ENCODE peak calls at places on chromosomes 11 and 22, in seven cellular contexts. L is ELF-1; M is germinal center; R is RWPE1; O is fibroblast of lung; K is mesendoderm; F is activated T-helper 1 cell treated with anti-CD3 and anti-CD28 coated beads, Interleukin-12 subunit alpha, Interleukin-12 subunit beta, Interleukin-2, Interleukin-4 antibody, amounts not matched to agents 30 ng/mL and 10 ng/mL and 1 ng/mL, durations not matched to agents 14 hours and 24 hours and 36 hours. J is an unnamed sample.

GRCh38 chr22:50220603-50221409 is 20.0 kb downstream of the SELENOO start:
- DNase-seq in F (no peak), K (no peak), L (no peak), O (no peak), R (no peak), M (no peak), J (no peak)

GRCh38 chr11:134266841-134267251 is 9.3 kb upstream of the GLB1L3 start:
- DNase-seq in O (peak), R (peak), M (no peak), L (no peak), F (no peak), K (peak), J (no peak)

GRCh38 chr11:106706355-106706754 is 311.9 kb downstream of the GUCY1A2 start:
- DNase-seq in K (no peak), L (no peak), R (peak), F (no peak), M (no peak), O (peak), J (peak)

GRCh38 chr22:45738206-45738605 is 66.6 kb downstream of the ATXN10 start:
- DNase-seq in K (no peak), M (no peak), R (no peak), O (no peak), F (no peak), L (no peak), J (no peak)

GRCh38 chr11:121650520-121651266 is 197.9 kb upstream of the SORL1-AS1 start:
- DNase-seq in O (no peak), M (no peak), K (no peak), F (no peak), L (no peak), R (no peak), J (no peak)

GRCh38 chr11:107549253-107549953 is 16.1 kb downstream of the ALKBH8 start:
- DNase-seq in F (no peak), L (no peak), K (peak), O (no peak), M (peak), R (peak), J (peak)

GRCh38 chr11:75456596-75456995 is 23.6 kb upstream of the KLHL35 start:
- DNase-seq in L (no peak), R (no peak), K (no peak), O (no peak), F (no peak), M (no peak), J (no peak)

GRCh38 chr11:40094954-40095353 is 1364.5 kb downstream of the LRRC4C start:
- DNase-seq in F (no peak), K (no peak), O (no peak), M (no peak), L (no peak), R (no peak), J (no peak)

GRCh38 chr11:3180869-3181268 is 15.8 kb upstream of the OSBPL5 start:
- DNase-seq in K (no peak), O (no peak), R (no peak), M (no peak), F (no peak), L (no peak), J (no peak)

GRCh38 chr22:28019360-28019759 is 100.3 kb upstream of the PITPNB start:
- DNase-seq in K (no peak), M (no peak), F (no peak), O (peak), L (no peak), R (no peak), J (no peak)

GRCh38 chr11:33214187-33214586 is 43.0 kb upstream of the HIPK3 start:
- DNase-seq in L (no peak), M (no peak), F (no peak), R (no peak), O (peak), K (no peak), J (no peak)

GRCh38 chr11:843818-844692 is 1.4 kb downstream of the TSPAN4 start:
- DNase-seq in M (no peak), R (peak), K (peak), F (no peak), L (peak), O (peak), J (peak)

GRCh38 chr11:26950260-26950719 is 43.6 kb upstream of the FIBIN start:
- DNase-seq in M (no peak), F (no peak), L (no peak), O (peak), K (no peak), R (no peak), J (no peak)

GRCh38 chr22:42780070-42780540 is 59.4 kb upstream of the A4GALT start:
- DNase-seq in F (peak), O (peak), M (peak), R (peak), L (peak), K (peak), J (peak)

GRCh38 chr11:63937713-63938480 is 905 bp upstream of the NAA40 start:
- DNase-seq in K (peak), F (no peak), R (peak), O (no peak), L (peak), M (peak), J (peak)

GRCh38 chr11:94740975-94741707 is 27.0 kb upstream of the AMOTL1 start:
- DNase-seq in R (peak), L (peak), F (no peak), M (peak), K (peak), O (peak), J (peak)

GRCh38 chr11:114197799-114198500 is 98.2 kb upstream of the NNMT start:
- DNase-seq in R (peak), F (no peak), M (no peak), K (no peak), L (no peak), O (peak), J (no peak)

GRCh38 chr11:120133216-120134105 is 4.5 kb downstream of the TRIM29 start:
- DNase-seq in M (no peak), K (no peak), R (no peak), F (no peak), L (peak), O (no peak), J (no peak)

GRCh38 chr11:65637794-65638317 is at the start of gene SIPA1:
- DNase-seq in F (peak), L (peak), K (peak), O (peak), R (peak), M (peak), J (peak)

GRCh38 chr11:113647108-113647507 is 59.0 kb downstream of the TMPRSS5 start:
- DNase-seq in K (no peak), L (no peak), R (no peak), F (no peak), M (no peak), O (no peak), J (no peak)

J was measured in HTR-8/SVneo.